ENCODE peak calls at places on chromosome X, in six cellular contexts. H, C, W, E, R and J are unnamed samples.

GRCh38 chrX:143429021-143429570 is 88.2 kb downstream of the SPANXN3 start:
- DNase-seq in H (no peak), C (no peak), W (no peak), E (no peak), R (no peak), J (no peak)

GRCh38 chrX:149527705-149528104 is 13.1 kb upstream of the EOLA1 start:
- DNase-seq in H (peak; percentile 21), C (no peak), W (peak; percentile 60), E (no peak), R (no peak), J (no peak)

GRCh38 chrX:113512700-113513395 is 672.2 kb upstream of the AMOT start:
- DNase-seq in H (no peak), C (no peak), W (no peak), E (no peak), R (no peak), J (no peak)

GRCh38 chrX:130861462-130861861 is 41.5 kb downstream of the ENOX2 start:
- DNase-seq in H (no peak), C (no peak), W (no peak), E (no peak), R (no peak), J (no peak)

GRCh38 chrX:153967536-153968214 is 3.9 kb downstream of the HCFC1 start:
- DNase-seq in H (no peak), C (no peak), W (no peak), E (no peak), R (no peak), J (no peak)

GRCh38 chrX:97806238-97806637 is 922.5 kb downstream of the RPA4 start:
- DNase-seq in H (no peak), C (no peak), W (no peak), E (no peak), R (no peak), J (no peak)

GRCh38 chrX:115058276-115058675 is 40.9 kb upstream of the IL13RA2 start:
- DNase-seq in H (no peak), C (no peak), W (no peak), E (no peak), R (no peak), J (no peak)

GRCh38 chrX:79270401-79270800 is 96.7 kb downstream of the ITM2A start:
- DNase-seq in H (no peak), C (no peak), W (peak; percentile 34), E (peak; percentile 63), R (peak; percentile 2), J (no peak)

GRCh38 chrX:11765449-11765848 is 7.4 kb downstream of the MSL3 start:
- DNase-seq in H (no peak), C (no peak), W (no peak), E (no peak), R (no peak), J (no peak)

GRCh38 chrX:155998116-155998515 is 620 bp downstream of the IL9R start:
- DNase-seq in H (no peak), C (no peak), W (no peak), E (no peak), R (no peak), J (no peak)

GRCh38 chrX:154761977-154762528 is 611 bp upstream of the DKC1 start:
- DNase-seq in H (no peak), C (no peak), W (no peak), E (no peak), R (no peak), J (no peak)

GRCh38 chrX:38006283-38006682 is at the start of gene SYTL5:
- DNase-seq in H (no peak), C (no peak), W (peak; percentile 2), E (no peak), R (no peak), J (no peak)

GRCh38 chrX:154304901-154305300 is 9.3 kb downstream of the TKTL1 start:
- DNase-seq in H (no peak), C (no peak), W (no peak), E (no peak), R (no peak), J (no peak)

GRCh38 chrX:118855681-118856310 is 32.2 kb downstream of the ZCCHC12 start:
- DNase-seq in H (peak; percentile 5), C (no peak), W (no peak), E (no peak), R (no peak), J (no peak)

GRCh38 chrX:20585782-20586181 is 319.1 kb upstream of the RPS6KA3 start:
- DNase-seq in H (no peak), C (no peak), W (no peak), E (no peak), R (no peak), J (no peak)

GRCh38 chrX:80807606-80808159 is 2.0 kb downstream of the BRWD3 start:
- DNase-seq in H (no peak), C (no peak), W (peak; percentile 2), E (no peak), R (no peak), J (no peak)

GRCh38 chrX:50579955-50580354 is 109.3 kb upstream of the DGKK start:
- DNase-seq in H (peak; percentile 68), C (no peak), W (peak; percentile 62), E (peak; percentile 11), R (no peak), J (peak; percentile 2)

GRCh38 chrX:108165349-108166111 is 74.0 kb downstream of the ATG4A start:
- DNase-seq in H (peak; percentile 33), C (no peak), W (peak; percentile 43), E (no peak), R (no peak), J (no peak)

GRCh38 chrX:119266364-119266995 is 30.4 kb downstream of the PGRMC1 start:
- DNase-seq in H (peak; percentile 0), C (no peak), W (peak; percentile 30), E (no peak), R (no peak), J (peak; percentile 2)

GRCh38 chrX:102950908-102951866 is 14.1 kb downstream of the RAB40AL start:
- DNase-seq in H (peak; percentile 27), C (no peak), W (peak; percentile 65), E (no peak), R (peak; percentile 33), J (no peak)

GRCh38 chrX:14491689-14492088 is 37.6 kb upstream of the GLRA2 start:
- DNase-seq in H (no peak), C (no peak), W (no peak), E (no peak), R (no peak), J (no peak)

GRCh38 chrX:25011589-25012432 is 4.0 kb downstream of the ARX start:
- DNase-seq in H (no peak), C (no peak), W (no peak), E (no peak), R (no peak), J (no peak)

GRCh38 chrX:104330966-104331365 is 76.2 kb upstream of the ESX1 start:
- DNase-seq in H (no peak), C (no peak), W (no peak), E (no peak), R (no peak), J (no peak)

GRCh38 chrX:77622233-77622632 is 163.8 kb downstream of the ATRX start:
- DNase-seq in H (no peak), C (no peak), W (no peak), E (no peak), R (no peak), J (no peak)

GRCh38 chrX:149453030-149453429 is 52.1 kb downstream of the IDS start:
- DNase-seq in H (no peak), C (no peak), W (peak; percentile 34), E (no peak), R (no peak), J (no peak)

GRCh38 chrX:110462957-110463356 is 104.3 kb downstream of the RTL9 start:
- DNase-seq in H (no peak), C (no peak), W (no peak), E (no peak), R (no peak), J (no peak)
- TF ChIP-seq TAF1 in H (no peak), C (no peak), W (no peak), E (no peak), R (no peak), J (no peak)

DNA sequence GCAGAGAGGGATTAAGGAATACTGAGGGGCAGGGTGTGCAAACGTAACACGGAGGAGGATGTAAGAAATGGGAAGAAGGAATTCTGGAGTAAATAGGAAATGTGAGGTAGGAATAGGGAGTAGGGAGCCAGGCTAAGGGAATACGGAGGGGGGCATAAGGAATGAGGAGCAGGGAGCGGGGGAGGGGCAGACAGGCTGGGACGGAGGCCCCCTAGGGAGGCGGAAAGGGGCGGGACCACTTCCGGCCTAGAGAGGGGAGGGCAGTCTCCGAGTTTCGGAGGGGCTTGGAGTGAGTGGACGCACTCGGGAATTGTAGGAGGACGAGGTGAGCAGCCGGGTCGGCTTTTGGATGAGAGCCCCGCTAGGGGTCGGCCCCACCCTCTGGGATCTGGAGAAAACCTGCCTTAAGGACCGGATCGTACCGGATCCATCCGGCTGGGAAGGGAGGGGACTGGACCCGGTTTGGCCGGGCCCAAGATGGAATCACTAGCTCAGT is 612 bp downstream of the MAGED2 start:
- DNase-seq in H (peak; percentile 2), C (no peak), W (peak; percentile 54), E (no peak), R (no peak), J (peak; percentile 25)
- TF ChIP-seq POLR2AphosphoS5 in H (no peak), C (no peak), W (no peak), E (no peak), R (peak; percentile 53), J (no peak)

GRCh38 chrX:133412665-133413064 is 2.6 kb downstream of the GPC4 start:
- DNase-seq in H (no peak), C (no peak), W (no peak), E (no peak), R (no peak), J (no peak)
- TF ChIP-seq POLR2A in H (no peak), C (no peak), W (no peak), E (no peak), R (no peak), J (no peak)

GRCh38 chrX:45557390-45557789 is 356.7 kb upstream of the DIPK2B start:
- DNase-seq in H (no peak), C (no peak), W (no peak), E (no peak), R (no peak), J (no peak)
- TF ChIP-seq TAF1 in H (no peak), C (no peak), W (no peak), E (no peak), R (no peak), J (no peak)

GRCh38 chrX:125205084-125205917 is 114.4 kb upstream of the TEX13C start:
- DNase-seq in H (no peak), C (no peak), W (peak; percentile 10), E (no peak), R (no peak), J (no peak)
- TF ChIP-seq POLR2AphosphoS5 in H (no peak), C (no peak), W (no peak), E (no peak), R (no peak), J (no peak)